ENCODE peak calls at places on chromosomes 6 and 20, in eight cellular contexts. One of them, this sample, is unnamed.

GRCh38 chr6:68958327-68958726 is 323.2 kb downstream of the ADGRB3 start:
- DNase-seq in CD8-positive, alpha-beta memory T cell: no peak
- DNase-seq in lower lobe of right lung: no peak
- DNase-seq in NT2/D1: no peak
- DNase-seq in cardiac muscle cell: peak; percentile 3
- DNase-seq in stomach: no peak
- DNase-seq in prostate gland: no peak
- DNase-seq in A549: no peak
- DNase-seq in this sample: no peak

GRCh38 chr6:6837541-6838080 is 249.1 kb downstream of the LY86 start:
- DNase-seq in lower lobe of right lung: no peak
- DNase-seq in prostate gland: no peak
- DNase-seq in stomach: no peak
- DNase-seq in A549: no peak
- DNase-seq in cardiac muscle cell: no peak
- DNase-seq in NT2/D1: no peak
- DNase-seq in CD8-positive, alpha-beta memory T cell: no peak
- DNase-seq in this sample: no peak

GRCh38 chr6:140736227-140736626 is 1361.8 kb upstream of the CITED2 start:
- DNase-seq in prostate gland: no peak
- DNase-seq in cardiac muscle cell: no peak
- DNase-seq in stomach: no peak
- DNase-seq in NT2/D1: no peak
- DNase-seq in CD8-positive, alpha-beta memory T cell: no peak
- DNase-seq in lower lobe of right lung: no peak
- DNase-seq in A549: no peak
- DNase-seq in this sample: no peak

GRCh38 chr6:26240157-26240980 is 124.6 kb upstream of the BTN3A2 start:
- DNase-seq in CD8-positive, alpha-beta memory T cell: peak; percentile 81
- DNase-seq in A549: no peak
- DNase-seq in lower lobe of right lung: peak; percentile 66
- DNase-seq in cardiac muscle cell: peak; percentile 63
- DNase-seq in prostate gland: peak; percentile 59
- DNase-seq in NT2/D1: no peak
- DNase-seq in stomach: peak; percentile 35
- DNase-seq in this sample: no peak

GRCh38 chr6:92047886-92048285 is 1371.5 kb downstream of the EPHA7 start:
- DNase-seq in lower lobe of right lung: no peak
- DNase-seq in CD8-positive, alpha-beta memory T cell: no peak
- DNase-seq in A549: no peak
- DNase-seq in cardiac muscle cell: peak; percentile 25
- DNase-seq in NT2/D1: no peak
- DNase-seq in stomach: no peak
- DNase-seq in prostate gland: no peak
- DNase-seq in this sample: no peak

GRCh38 chr20:38023181-38024085 is 9.8 kb downstream of the TTI1 start:
- DNase-seq in CD8-positive, alpha-beta memory T cell: no peak
- DNase-seq in A549: no peak
- DNase-seq in prostate gland: no peak
- DNase-seq in stomach: no peak
- DNase-seq in lower lobe of right lung: no peak
- DNase-seq in NT2/D1: no peak
- DNase-seq in cardiac muscle cell: no peak
- DNase-seq in this sample: no peak

GRCh38 chr6:12280458-12280857 is 9.7 kb upstream of the EDN1 start:
- DNase-seq in stomach: no peak
- DNase-seq in CD8-positive, alpha-beta memory T cell: no peak
- DNase-seq in NT2/D1: no peak
- DNase-seq in lower lobe of right lung: no peak
- DNase-seq in cardiac muscle cell: no peak
- DNase-seq in A549: no peak
- DNase-seq in prostate gland: no peak
- DNase-seq in this sample: no peak

GRCh38 chr6:44064089-44064947 is 62.9 kb downstream of the MRPL14 start:
- DNase-seq in stomach: peak; percentile 47
- DNase-seq in NT2/D1: no peak
- DNase-seq in CD8-positive, alpha-beta memory T cell: no peak
- DNase-seq in A549: peak; percentile 69
- DNase-seq in cardiac muscle cell: no peak
- DNase-seq in lower lobe of right lung: peak; percentile 68
- DNase-seq in prostate gland: no peak
- DNase-seq in this sample: no peak

GRCh38 chr20:38957477-38957876 is 4.7 kb upstream of the DHX35 start:
- DNase-seq in NT2/D1: no peak
- DNase-seq in A549: no peak
- DNase-seq in lower lobe of right lung: no peak
- DNase-seq in prostate gland: no peak
- DNase-seq in CD8-positive, alpha-beta memory T cell: no peak
- DNase-seq in stomach: no peak
- DNase-seq in cardiac muscle cell: no peak
- DNase-seq in this sample: no peak

GRCh38 chr20:60206259-60206658 is 248.0 kb downstream of the CDH26 start:
- DNase-seq in prostate gland: no peak
- DNase-seq in NT2/D1: peak; percentile 66
- DNase-seq in stomach: no peak
- DNase-seq in A549: peak; percentile 18
- DNase-seq in CD8-positive, alpha-beta memory T cell: no peak
- DNase-seq in lower lobe of right lung: no peak
- DNase-seq in cardiac muscle cell: peak; percentile 27
- DNase-seq in this sample: no peak

GRCh38 chr20:58043122-58043865 is 185.2 kb downstream of the ANKRD60 start:
- DNase-seq in prostate gland: no peak
- DNase-seq in lower lobe of right lung: no peak
- DNase-seq in stomach: no peak
- DNase-seq in A549: no peak
- DNase-seq in cardiac muscle cell: no peak
- DNase-seq in CD8-positive, alpha-beta memory T cell: no peak
- DNase-seq in NT2/D1: no peak
- DNase-seq in this sample: no peak

GRCh38 chr6:167424700-167425099 is 99.8 kb downstream of the TTLL2 start:
- DNase-seq in NT2/D1: no peak
- DNase-seq in lower lobe of right lung: no peak
- DNase-seq in stomach: no peak
- DNase-seq in A549: no peak
- DNase-seq in prostate gland: no peak
- DNase-seq in cardiac muscle cell: no peak
- DNase-seq in CD8-positive, alpha-beta memory T cell: no peak
- DNase-seq in this sample: no peak

GRCh38 chr6:167420177-167420576 is 95.3 kb downstream of the TTLL2 start:
- DNase-seq in lower lobe of right lung: no peak
- DNase-seq in A549: no peak
- DNase-seq in stomach: no peak
- DNase-seq in cardiac muscle cell: no peak
- DNase-seq in prostate gland: no peak
- DNase-seq in NT2/D1: no peak
- DNase-seq in CD8-positive, alpha-beta memory T cell: no peak
- DNase-seq in this sample: no peak

GRCh38 chr6:167424060-167424673 is 99.3 kb downstream of the TTLL2 start:
- DNase-seq in cardiac muscle cell: no peak
- DNase-seq in prostate gland: no peak
- DNase-seq in lower lobe of right lung: no peak
- DNase-seq in CD8-positive, alpha-beta memory T cell: no peak
- DNase-seq in NT2/D1: no peak
- DNase-seq in stomach: peak; percentile 38
- DNase-seq in A549: no peak
- DNase-seq in this sample: no peak

GRCh38 chr6:167420858-167421766 is 96.2 kb downstream of the TTLL2 start:
- DNase-seq in lower lobe of right lung: no peak
- DNase-seq in cardiac muscle cell: no peak
- DNase-seq in prostate gland: no peak
- DNase-seq in CD8-positive, alpha-beta memory T cell: no peak
- DNase-seq in A549: peak; percentile 7
- DNase-seq in NT2/D1: no peak
- DNase-seq in stomach: peak; percentile 92
- DNase-seq in this sample: no peak

GRCh38 chr6:167422934-167423333 is 98.0 kb downstream of the TTLL2 start:
- DNase-seq in prostate gland: no peak
- DNase-seq in A549: no peak
- DNase-seq in lower lobe of right lung: no peak
- DNase-seq in cardiac muscle cell: no peak
- DNase-seq in stomach: no peak
- DNase-seq in NT2/D1: no peak
- DNase-seq in CD8-positive, alpha-beta memory T cell: no peak
- DNase-seq in this sample: no peak
- H3K4me3 ChIP-seq in prostate gland: no peak overlapping the region
- H3K4me3 ChIP-seq in A549: no peak overlapping the region
- H3K4me3 ChIP-seq in lower lobe of right lung: no peak overlapping the region
- H3K4me3 ChIP-seq in cardiac muscle cell: no peak overlapping the region
- H3K4me3 ChIP-seq in stomach: no peak overlapping the region
- H3K4me3 ChIP-seq in NT2/D1: no peak overlapping the region
- H3K4me3 ChIP-seq in CD8-positive, alpha-beta memory T cell: no peak overlapping the region
- H3K4me3 ChIP-seq in this sample: no peak overlapping the region

GRCh38 chr6:157241411-157241979 is 81.8 kb downstream of the TMEM242 start:
- DNase-seq in lower lobe of right lung: no peak
- DNase-seq in prostate gland: peak; percentile 70
- DNase-seq in A549: no peak
- DNase-seq in stomach: peak; percentile 34
- DNase-seq in NT2/D1: no peak
- DNase-seq in cardiac muscle cell: no peak
- DNase-seq in CD8-positive, alpha-beta memory T cell: no peak
- DNase-seq in this sample: no peak

GRCh38 chr6:157239671-157240058 is 83.7 kb downstream of the TMEM242 start:
- DNase-seq in NT2/D1: no peak
- DNase-seq in lower lobe of right lung: no peak
- DNase-seq in CD8-positive, alpha-beta memory T cell: no peak
- DNase-seq in stomach: no peak
- DNase-seq in cardiac muscle cell: no peak
- DNase-seq in prostate gland: no peak
- DNase-seq in A549: no peak
- DNase-seq in this sample: no peak

GRCh38 chr6:157239148-157239547 is 84.2 kb downstream of the TMEM242 start:
- DNase-seq in cardiac muscle cell: no peak
- DNase-seq in stomach: no peak
- DNase-seq in prostate gland: no peak
- DNase-seq in lower lobe of right lung: no peak
- DNase-seq in A549: no peak
- DNase-seq in NT2/D1: no peak
- DNase-seq in CD8-positive, alpha-beta memory T cell: no peak
- DNase-seq in this sample: no peak

GRCh38 chr6:157240960-157241311 is 82.4 kb downstream of the TMEM242 start:
- DNase-seq in CD8-positive, alpha-beta memory T cell: no peak
- DNase-seq in stomach: no peak
- DNase-seq in prostate gland: no peak
- DNase-seq in cardiac muscle cell: no peak
- DNase-seq in lower lobe of right lung: no peak
- DNase-seq in A549: no peak
- DNase-seq in NT2/D1: no peak
- DNase-seq in this sample: no peak

DNA sequence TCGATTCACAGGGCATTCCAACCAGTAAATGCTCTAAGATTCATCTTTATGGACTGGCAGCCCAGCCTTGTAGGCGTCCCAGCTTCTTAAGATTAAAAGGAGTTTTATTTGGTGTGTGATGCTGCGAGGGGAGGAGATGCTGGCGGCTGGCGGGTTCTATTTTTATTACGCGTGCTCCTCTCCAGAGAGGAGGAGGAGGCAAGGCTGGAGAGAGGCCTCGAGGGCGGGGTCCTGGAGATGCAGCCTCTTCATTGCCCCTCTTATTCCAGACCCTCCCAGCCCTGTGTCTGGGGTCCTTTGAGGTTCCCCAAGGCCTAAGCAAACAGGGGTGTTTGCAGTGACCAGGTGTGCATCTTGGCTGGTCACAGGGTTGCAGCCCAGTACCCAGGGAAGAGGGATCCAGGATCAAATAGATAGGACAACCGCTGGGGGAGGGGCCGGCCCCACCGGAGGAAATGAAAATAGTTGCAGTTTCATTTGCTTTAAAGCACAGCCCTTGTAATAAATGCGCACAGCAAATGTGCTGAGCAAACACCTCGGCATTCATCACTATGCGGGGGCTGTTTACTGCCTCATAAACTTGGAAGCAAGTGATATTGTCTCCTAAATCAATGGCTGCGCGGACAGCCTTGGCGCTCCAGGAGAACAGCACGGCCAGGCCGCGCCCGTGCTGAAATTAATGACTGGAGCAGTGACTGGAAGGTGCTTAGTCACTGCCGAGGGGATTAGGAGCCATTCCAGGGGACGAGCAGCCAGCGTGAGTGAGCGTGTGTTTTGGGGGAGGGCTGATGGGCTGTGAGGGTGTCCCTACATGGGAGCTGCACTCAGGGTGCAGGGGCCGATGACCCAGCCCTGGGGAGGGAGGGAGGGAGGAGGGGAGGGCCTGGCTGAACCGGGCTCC is 83.0 kb downstream of the TMEM242 start:
- DNase-seq in stomach: no peak
- DNase-seq in cardiac muscle cell: no peak
- DNase-seq in lower lobe of right lung: no peak
- DNase-seq in CD8-positive, alpha-beta memory T cell: no peak
- DNase-seq in A549: no peak
- DNase-seq in prostate gland: peak; percentile 61
- DNase-seq in NT2/D1: no peak
- DNase-seq in this sample: peak; percentile 75
- H3K4me3 ChIP-seq in stomach: peak overlapping the region; percentile 25
- H3K4me3 ChIP-seq in cardiac muscle cell: no peak overlapping the region
- H3K4me3 ChIP-seq in lower lobe of right lung: peak overlapping the region; percentile 17
- H3K4me3 ChIP-seq in CD8-positive, alpha-beta memory T cell: no peak overlapping the region
- H3K4me3 ChIP-seq in A549: no peak overlapping the region
- H3K4me3 ChIP-seq in prostate gland: peak overlapping the region; percentile 21
- H3K4me3 ChIP-seq in NT2/D1: no peak overlapping the region
- H3K4me3 ChIP-seq in this sample: no peak overlapping the region

GRCh38 chr20:50514750-50515149 is 4.6 kb downstream of the PTPN1 start:
- DNase-seq in lower lobe of right lung: no peak
- DNase-seq in cardiac muscle cell: no peak
- DNase-seq in CD8-positive, alpha-beta memory T cell: no peak
- DNase-seq in A549: no peak
- DNase-seq in stomach: no peak
- DNase-seq in NT2/D1: no peak
- DNase-seq in prostate gland: no peak
- DNase-seq in this sample: no peak

GRCh38 chr20:50515471-50516106 is 5.4 kb downstream of the PTPN1 start:
- DNase-seq in A549: no peak
- DNase-seq in prostate gland: no peak
- DNase-seq in NT2/D1: no peak
- DNase-seq in lower lobe of right lung: no peak
- DNase-seq in CD8-positive, alpha-beta memory T cell: no peak
- DNase-seq in stomach: no peak
- DNase-seq in cardiac muscle cell: no peak
- DNase-seq in this sample: no peak

GRCh38 chr20:50512323-50512722 is 2.1 kb downstream of the PTPN1 start:
- DNase-seq in lower lobe of right lung: no peak
- DNase-seq in stomach: no peak
- DNase-seq in NT2/D1: no peak
- DNase-seq in CD8-positive, alpha-beta memory T cell: no peak
- DNase-seq in prostate gland: no peak
- DNase-seq in A549: no peak
- DNase-seq in cardiac muscle cell: no peak
- DNase-seq in this sample: no peak

GRCh38 chr20:50513169-50514034 is 3.2 kb downstream of the PTPN1 start:
- DNase-seq in CD8-positive, alpha-beta memory T cell: no peak
- DNase-seq in lower lobe of right lung: no peak
- DNase-seq in NT2/D1: no peak
- DNase-seq in prostate gland: no peak
- DNase-seq in cardiac muscle cell: no peak
- DNase-seq in A549: no peak
- DNase-seq in stomach: no peak
- DNase-seq in this sample: peak; percentile 82

GRCh38 chr20:50514035-50514337 is 3.8 kb downstream of the PTPN1 start:
- DNase-seq in lower lobe of right lung: no peak
- DNase-seq in CD8-positive, alpha-beta memory T cell: no peak
- DNase-seq in prostate gland: no peak
- DNase-seq in NT2/D1: no peak
- DNase-seq in cardiac muscle cell: no peak
- DNase-seq in stomach: no peak
- DNase-seq in A549: no peak
- DNase-seq in this sample: no peak
- H3K4me3 ChIP-seq in lower lobe of right lung: peak overlapping the region; percentile 98
- H3K4me3 ChIP-seq in CD8-positive, alpha-beta memory T cell: peak overlapping the region; percentile 38
- H3K4me3 ChIP-seq in prostate gland: no peak overlapping the region
- H3K4me3 ChIP-seq in NT2/D1: no peak overlapping the region
- H3K4me3 ChIP-seq in cardiac muscle cell: no peak overlapping the region
- H3K4me3 ChIP-seq in stomach: no peak overlapping the region
- H3K4me3 ChIP-seq in A549: no peak overlapping the region
- H3K4me3 ChIP-seq in this sample: no peak overlapping the region

GRCh38 chr6:89978749-89979145 is 84.5 kb downstream of the GJA10 start:
- DNase-seq in A549: no peak
- DNase-seq in CD8-positive, alpha-beta memory T cell: no peak
- DNase-seq in NT2/D1: no peak
- DNase-seq in prostate gland: no peak
- DNase-seq in lower lobe of right lung: no peak
- DNase-seq in stomach: no peak
- DNase-seq in cardiac muscle cell: no peak
- DNase-seq in this sample: peak; percentile 37
- H3K4me3 ChIP-seq in A549: no peak overlapping the region
- H3K4me3 ChIP-seq in CD8-positive, alpha-beta memory T cell: no peak overlapping the region
- H3K4me3 ChIP-seq in NT2/D1: no peak overlapping the region
- H3K4me3 ChIP-seq in prostate gland: no peak overlapping the region
- H3K4me3 ChIP-seq in lower lobe of right lung: no peak overlapping the region
- H3K4me3 ChIP-seq in stomach: no peak overlapping the region
- H3K4me3 ChIP-seq in cardiac muscle cell: no peak overlapping the region
- H3K4me3 ChIP-seq in this sample: no peak overlapping the region

This sample was measured in HAP-1.